ENCODE peak calls at places on chromosomes 4 and X, in six cellular contexts. P is SK-N-SH, X is H1, H is GM12878, G is K562, M is HepG2. I is an unnamed sample.

GRCh38 chr4:41155194-41155830 is 59.0 kb downstream of the APBB2 start:
- DNase-seq in P (no peak), X (no peak), H (no peak), G (no peak), M (no peak), I (no peak)

GRCh38 chrX:49043987-49044281 is 777 bp upstream of the TFE3 start:
- DNase-seq in P (no peak), X (no peak), H (no peak), G (no peak), M (no peak), I (no peak)

GRCh38 chr4:6023766-6024165 is 5.5 kb upstream of the C4orf50 start:
- DNase-seq in P (no peak), X (no peak), H (no peak), G (no peak), M (no peak), I (no peak)

GRCh38 chr4:147760695-147761094 is 28.8 kb downstream of the ARHGAP10 start:
- DNase-seq in P (peak), X (no peak), H (no peak), G (no peak), M (no peak), I (no peak)

GRCh38 chrX:29671426-29671825 is 543.9 kb upstream of the MAGEB2 start:
- DNase-seq in P (no peak), X (no peak), H (no peak), G (no peak), M (no peak), I (no peak)

GRCh38 chr4:137470806-137471205 is 61.5 kb downstream of the PCDH18 start:
- DNase-seq in P (no peak), X (no peak), H (no peak), G (no peak), M (no peak), I (no peak)

GRCh38 chrX:39877919-39878318 is 219.8 kb downstream of the BCOR start:
- DNase-seq in P (no peak), X (no peak), H (no peak), G (no peak), M (no peak), I (no peak)

GRCh38 chr4:11426716-11427115 is 2.0 kb downstream of the HS3ST1 start:
- DNase-seq in P (no peak), X (no peak), H (no peak), G (no peak), M (no peak), I (no peak)

GRCh38 chr4:158313566-158313965 is 103.3 kb downstream of the TMEM144 start:
- DNase-seq in P (no peak), X (no peak), H (no peak), G (no peak), M (no peak), I (no peak)

GRCh38 chr4:22463179-22463578 is 52.7 kb downstream of the ADGRA3 start:
- DNase-seq in P (no peak), X (no peak), H (no peak), G (peak), M (no peak), I (no peak)

GRCh38 chrX:41386222-41386990 is 52.4 kb downstream of the DDX3X start:
- DNase-seq in P (no peak), X (no peak), H (no peak), G (no peak), M (no peak), I (no peak)

GRCh38 chr4:92636038-92636825 is 332.5 kb downstream of the GRID2 start:
- DNase-seq in P (no peak), X (no peak), H (no peak), G (no peak), M (no peak), I (no peak)

GRCh38 chr4:172073590-172073989 is 260.4 kb downstream of the GALNTL6 start:
- DNase-seq in P (no peak), X (no peak), H (no peak), G (no peak), M (no peak), I (no peak)

GRCh38 chr4:12324965-12325364 is 896.3 kb upstream of the HS3ST1 start:
- DNase-seq in P (no peak), X (no peak), H (no peak), G (no peak), M (no peak), I (no peak)

GRCh38 chrX:106680716-106681115 is 45.8 kb upstream of the RNF128 start:
- DNase-seq in P (no peak), X (no peak), H (no peak), G (no peak), M (no peak), I (no peak)

GRCh38 chrX:17876135-17876534 is 15.0 kb upstream of the RAI2 start:
- DNase-seq in P (no peak), X (no peak), H (no peak), G (no peak), M (no peak), I (no peak)

GRCh38 chrX:130836447-130836846 is 66.6 kb downstream of the ENOX2 start:
- DNase-seq in P (no peak), X (no peak), H (no peak), G (peak), M (no peak), I (no peak)

GRCh38 chr4:47061435-47061834 is 30.1 kb downstream of the GABRB1 start:
- DNase-seq in P (no peak), X (no peak), H (no peak), G (no peak), M (no peak), I (no peak)

GRCh38 chrX:23616361-23616760 is 50.9 kb upstream of the PRDX4 start:
- DNase-seq in P (peak), X (no peak), H (no peak), G (peak), M (peak), I (peak)

GRCh38 chrX:104347860-104348259 is 93.1 kb upstream of the ESX1 start:
- DNase-seq in P (no peak), X (no peak), H (no peak), G (no peak), M (no peak), I (no peak)

GRCh38 chrX:28876415-28876814 is 289.2 kb downstream of the IL1RAPL1 start:
- DNase-seq in P (no peak), X (no peak), H (no peak), G (no peak), M (no peak), I (no peak)

GRCh38 chr4:15920723-15921591 is 17.6 kb downstream of the FGFBP1 start:
- DNase-seq in P (no peak), X (no peak), H (no peak), G (no peak), M (no peak), I (no peak)

GRCh38 chr4:40317921-40318658 is 17.0 kb upstream of the CHRNA9 start:
- DNase-seq in P (no peak), X (no peak), H (no peak), G (no peak), M (no peak), I (no peak)

GRCh38 chrX:87067795-87068194 is 449.8 kb upstream of the KLHL4 start:
- DNase-seq in P (no peak), X (no peak), H (no peak), G (no peak), M (no peak), I (no peak)

GRCh38 chr4:34182346-34182745 is 2062.0 kb downstream of the ARAP2 start:
- DNase-seq in P (no peak), X (no peak), H (no peak), G (no peak), M (no peak), I (no peak)

GRCh38 chr4:26094911-26095310 is 180.9 kb downstream of the SMIM20 start:
- DNase-seq in P (no peak), X (no peak), H (no peak), G (no peak), M (no peak), I (no peak)

GRCh38 chrX:8305336-8305735 is 134.3 kb upstream of the VCX2 start:
- DNase-seq in P (no peak), X (no peak), H (no peak), G (no peak), M (no peak), I (no peak)

GRCh38 chrX:79161655-79162054 is 17.2 kb downstream of the GPR174 start:
- DNase-seq in P (no peak), X (no peak), H (peak), G (no peak), M (no peak), I (no peak)

GRCh38 chrX:71143508-71143907 is 1.1 kb upstream of the NLGN3 start:
- DNase-seq in P (no peak), X (no peak), H (no peak), G (no peak), M (no peak), I (no peak)

GRCh38 chrX:30904186-30904585 is 15.1 kb upstream of the TAB3 start:
- DNase-seq in P (no peak), X (no peak), H (no peak), G (no peak), M (peak), I (no peak)

GRCh38 chrX:57286507-57287251 is at the start of gene FAAH2:
- DNase-seq in P (no peak), X (peak), H (peak), G (peak), M (peak), I (no peak)

GRCh38 chr4:80134936-80135701 is 62.1 kb upstream of the ANTXR2 start:
- DNase-seq in P (no peak), X (no peak), H (no peak), G (peak), M (no peak), I (no peak)

GRCh38 chrX:154469880-154470279 is 9.2 kb downstream of the LAGE3 start:
- DNase-seq in P (no peak), X (no peak), H (no peak), G (no peak), M (no peak), I (no peak)

GRCh38 chrX:7730071-7730470 is 112.9 kb upstream of the VCX start:
- DNase-seq in P (no peak), X (no peak), H (no peak), G (no peak), M (no peak), I (peak)

GRCh38 chr4:114156371-114156770 is 176.9 kb upstream of the ARSJ start:
- DNase-seq in P (no peak), X (no peak), H (no peak), G (no peak), M (no peak), I (no peak)

GRCh38 chr4:96649536-96649935 is 809.6 kb downstream of the PDHA2 start:
- DNase-seq in P (no peak), X (no peak), H (no peak), G (no peak), M (no peak), I (no peak)

GRCh38 chrX:54824195-54824594 is 16.6 kb downstream of the MAGED2 start:
- DNase-seq in P (no peak), X (no peak), H (no peak), G (no peak), M (no peak), I (no peak)

DNA sequence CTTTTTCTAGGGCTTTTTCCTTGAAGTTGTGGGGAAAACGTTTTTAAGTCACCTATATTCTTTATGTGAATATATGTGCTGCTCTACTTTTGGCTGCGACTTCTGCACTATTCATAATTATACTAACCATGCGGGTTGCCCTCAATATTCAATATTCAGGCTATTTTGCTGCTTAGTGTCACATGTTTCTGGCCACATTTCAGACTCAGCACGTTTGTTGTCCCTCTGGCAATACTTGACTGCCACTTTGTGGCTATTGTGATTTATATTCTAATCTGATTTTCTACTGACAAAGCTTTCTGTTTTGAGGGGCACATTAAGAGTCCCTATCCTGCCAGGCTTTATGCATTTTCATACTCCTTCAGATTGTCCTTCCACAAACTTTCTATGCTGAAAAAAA is 63.9 kb upstream of the CT45A1 start:
- DNase-seq in P (no peak), X (no peak), H (no peak), G (no peak), M (no peak), I (no peak)
- TF ChIP-seq GABPA in P (no peak), X (no peak), H (no peak), G (no peak), M (no peak), I (no peak)

GRCh38 chrX:18997916-18998315 is 14.0 kb upstream of the PHKA2 start:
- DNase-seq in P (no peak), X (no peak), H (no peak), G (no peak), M (no peak), I (no peak)
- TF ChIP-seq GABPA in P (no peak), X (no peak), H (no peak), G (no peak), M (no peak), I (no peak)

DNA sequence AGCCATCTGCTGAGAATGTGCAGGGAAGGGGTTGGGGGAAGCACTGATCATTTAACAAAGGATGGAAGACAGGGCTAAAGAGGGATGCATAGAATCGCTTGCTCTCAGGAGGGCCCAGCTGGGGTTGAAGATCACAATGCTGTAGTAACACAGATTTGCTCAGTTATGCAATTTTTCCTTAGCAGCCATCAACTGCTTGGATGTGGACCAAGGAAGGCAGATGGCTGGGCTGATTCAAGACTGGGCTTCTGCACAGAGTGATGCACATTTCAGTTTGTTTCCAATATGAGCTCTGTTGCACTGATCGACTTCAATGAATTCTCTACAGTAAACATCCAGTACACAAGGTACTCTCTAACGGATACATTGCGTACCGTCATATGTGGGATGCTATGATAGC is 127.8 kb upstream of the TBL1X start:
- DNase-seq in P (no peak), X (no peak), H (no peak), G (no peak), M (no peak), I (no peak)
- TF ChIP-seq GABPA in P (no peak), X (no peak), H (no peak), G (no peak), M (no peak), I (no peak)

DNA sequence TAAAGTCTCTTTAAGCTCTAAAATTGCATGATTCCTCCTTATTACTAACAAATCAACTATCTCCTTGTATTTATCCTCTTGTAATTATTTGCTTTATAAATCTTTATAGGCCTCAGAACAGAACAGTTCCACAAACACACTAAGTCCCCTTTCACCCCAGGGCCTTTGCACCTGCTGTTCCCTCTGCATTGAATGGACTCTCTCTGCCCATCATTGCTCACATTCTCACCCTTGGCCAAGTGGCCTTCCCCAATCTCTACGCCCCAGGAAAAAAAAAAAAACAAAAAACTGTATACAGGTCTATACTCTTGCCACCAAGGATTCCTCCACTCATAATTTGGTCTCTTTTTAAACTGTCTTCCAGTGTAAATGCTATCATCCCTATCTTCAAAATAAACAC is 53.7 kb downstream of the TEC start:
- DNase-seq in P (no peak), X (no peak), H (no peak), G (no peak), M (no peak), I (no peak)
- TF ChIP-seq GABPA in P (no peak), X (no peak), H (no peak), G (no peak), M (no peak), I (no peak)